ENCODE peak calls at places on chromosomes 16 and 17, in nine cellular contexts. One of them, this sample, is unnamed.

GRCh38 chr17:57735707-57736106 is 9.4 kb downstream of the CCDC182 start:
- DNase-seq in left cardiac atrium: no peak
- DNase-seq in NCI-H2171 treated with DMSO at 0.1 percent for 48 hours: peak
- DNase-seq in T-helper 9 cell: no peak
- DNase-seq in nucleus accumbens: no peak
- DNase-seq in activated naive CD8-positive, alpha-beta T cell treated with anti-CD3 and anti-CD28 coated beads, Interleukin-2, amount 50 U/mL, for 24 hours: no peak
- DNase-seq in iPS-NIHi11: peak
- DNase-seq in GM06990: no peak
- DNase-seq in stimulated activated CD8-positive, alpha-beta memory T cell treated with anti-CD3 and anti-CD28 coated beads, Interleukin-7, amount 100 ng/mL, for 24 hours: no peak
- DNase-seq in this sample: no peak

GRCh38 chr17:38572665-38573365 is 32.9 kb downstream of the SRCIN1 start:
- DNase-seq in nucleus accumbens: no peak
- DNase-seq in iPS-NIHi11: peak
- DNase-seq in left cardiac atrium: no peak
- DNase-seq in GM06990: no peak
- DNase-seq in NCI-H2171 treated with DMSO at 0.1 percent for 48 hours: peak
- DNase-seq in T-helper 9 cell: no peak
- DNase-seq in stimulated activated CD8-positive, alpha-beta memory T cell treated with anti-CD3 and anti-CD28 coated beads, Interleukin-7, amount 100 ng/mL, for 24 hours: no peak
- DNase-seq in activated naive CD8-positive, alpha-beta T cell treated with anti-CD3 and anti-CD28 coated beads, Interleukin-2, amount 50 U/mL, for 24 hours: no peak
- DNase-seq in this sample: no peak

GRCh38 chr17:73420897-73421296 is 109.1 kb upstream of the CDC42EP4 start:
- DNase-seq in NCI-H2171 treated with DMSO at 0.1 percent for 48 hours: no peak
- DNase-seq in iPS-NIHi11: peak
- DNase-seq in GM06990: no peak
- DNase-seq in stimulated activated CD8-positive, alpha-beta memory T cell treated with anti-CD3 and anti-CD28 coated beads, Interleukin-7, amount 100 ng/mL, for 24 hours: no peak
- DNase-seq in left cardiac atrium: no peak
- DNase-seq in nucleus accumbens: no peak
- DNase-seq in T-helper 9 cell: no peak
- DNase-seq in activated naive CD8-positive, alpha-beta T cell treated with anti-CD3 and anti-CD28 coated beads, Interleukin-2, amount 50 U/mL, for 24 hours: no peak
- DNase-seq in this sample: peak

GRCh38 chr17:36808181-36808661 is 129.1 kb upstream of the LHX1 start:
- DNase-seq in left cardiac atrium: no peak
- DNase-seq in T-helper 9 cell: no peak
- DNase-seq in nucleus accumbens: no peak
- DNase-seq in activated naive CD8-positive, alpha-beta T cell treated with anti-CD3 and anti-CD28 coated beads, Interleukin-2, amount 50 U/mL, for 24 hours: no peak
- DNase-seq in iPS-NIHi11: peak
- DNase-seq in NCI-H2171 treated with DMSO at 0.1 percent for 48 hours: no peak
- DNase-seq in stimulated activated CD8-positive, alpha-beta memory T cell treated with anti-CD3 and anti-CD28 coated beads, Interleukin-7, amount 100 ng/mL, for 24 hours: no peak
- DNase-seq in GM06990: no peak
- DNase-seq in this sample: no peak

GRCh38 chr17:40371261-40371929 is 6.9 kb upstream of the GJD3 start:
- DNase-seq in NCI-H2171 treated with DMSO at 0.1 percent for 48 hours: peak
- DNase-seq in nucleus accumbens: no peak
- DNase-seq in stimulated activated CD8-positive, alpha-beta memory T cell treated with anti-CD3 and anti-CD28 coated beads, Interleukin-7, amount 100 ng/mL, for 24 hours: no peak
- DNase-seq in GM06990: no peak
- DNase-seq in T-helper 9 cell: no peak
- DNase-seq in iPS-NIHi11: peak
- DNase-seq in left cardiac atrium: no peak
- DNase-seq in activated naive CD8-positive, alpha-beta T cell treated with anti-CD3 and anti-CD28 coated beads, Interleukin-2, amount 50 U/mL, for 24 hours: no peak
- DNase-seq in this sample: no peak

GRCh38 chr16:29961479-29962343 is at the start of gene TMEM219:
- DNase-seq in activated naive CD8-positive, alpha-beta T cell treated with anti-CD3 and anti-CD28 coated beads, Interleukin-2, amount 50 U/mL, for 24 hours: peak
- DNase-seq in left cardiac atrium: peak
- DNase-seq in GM06990: peak
- DNase-seq in nucleus accumbens: peak
- DNase-seq in NCI-H2171 treated with DMSO at 0.1 percent for 48 hours: peak
- DNase-seq in stimulated activated CD8-positive, alpha-beta memory T cell treated with anti-CD3 and anti-CD28 coated beads, Interleukin-7, amount 100 ng/mL, for 24 hours: peak
- DNase-seq in iPS-NIHi11: peak
- DNase-seq in T-helper 9 cell: peak
- DNase-seq in this sample: peak

GRCh38 chr17:17127730-17128291 is 78.3 kb downstream of the PLD6 start:
- DNase-seq in iPS-NIHi11: no peak
- DNase-seq in NCI-H2171 treated with DMSO at 0.1 percent for 48 hours: no peak
- DNase-seq in stimulated activated CD8-positive, alpha-beta memory T cell treated with anti-CD3 and anti-CD28 coated beads, Interleukin-7, amount 100 ng/mL, for 24 hours: no peak
- DNase-seq in activated naive CD8-positive, alpha-beta T cell treated with anti-CD3 and anti-CD28 coated beads, Interleukin-2, amount 50 U/mL, for 24 hours: no peak
- DNase-seq in T-helper 9 cell: no peak
- DNase-seq in nucleus accumbens: no peak
- DNase-seq in left cardiac atrium: no peak
- DNase-seq in GM06990: no peak
- DNase-seq in this sample: no peak

GRCh38 chr17:78806451-78806850 is 24.4 kb upstream of the CYTH1 start:
- DNase-seq in nucleus accumbens: no peak
- DNase-seq in NCI-H2171 treated with DMSO at 0.1 percent for 48 hours: no peak
- DNase-seq in GM06990: no peak
- DNase-seq in stimulated activated CD8-positive, alpha-beta memory T cell treated with anti-CD3 and anti-CD28 coated beads, Interleukin-7, amount 100 ng/mL, for 24 hours: no peak
- DNase-seq in iPS-NIHi11: no peak
- DNase-seq in activated naive CD8-positive, alpha-beta T cell treated with anti-CD3 and anti-CD28 coated beads, Interleukin-2, amount 50 U/mL, for 24 hours: peak
- DNase-seq in T-helper 9 cell: peak
- DNase-seq in left cardiac atrium: no peak
- DNase-seq in this sample: no peak

GRCh38 chr17:4147751-4148310 is 4.8 kb downstream of the CYB5D2 start:
- DNase-seq in NCI-H2171 treated with DMSO at 0.1 percent for 48 hours: no peak
- DNase-seq in left cardiac atrium: no peak
- DNase-seq in nucleus accumbens: no peak
- DNase-seq in stimulated activated CD8-positive, alpha-beta memory T cell treated with anti-CD3 and anti-CD28 coated beads, Interleukin-7, amount 100 ng/mL, for 24 hours: no peak
- DNase-seq in T-helper 9 cell: no peak
- DNase-seq in activated naive CD8-positive, alpha-beta T cell treated with anti-CD3 and anti-CD28 coated beads, Interleukin-2, amount 50 U/mL, for 24 hours: no peak
- DNase-seq in iPS-NIHi11: no peak
- DNase-seq in GM06990: no peak
- DNase-seq in this sample: no peak

GRCh38 chr17:12789075-12789975 is at the start of gene ARHGAP44:
- DNase-seq in T-helper 9 cell: no peak
- DNase-seq in nucleus accumbens: no peak
- DNase-seq in GM06990: peak
- DNase-seq in left cardiac atrium: peak
- DNase-seq in stimulated activated CD8-positive, alpha-beta memory T cell treated with anti-CD3 and anti-CD28 coated beads, Interleukin-7, amount 100 ng/mL, for 24 hours: no peak
- DNase-seq in iPS-NIHi11: peak
- DNase-seq in NCI-H2171 treated with DMSO at 0.1 percent for 48 hours: peak
- DNase-seq in activated naive CD8-positive, alpha-beta T cell treated with anti-CD3 and anti-CD28 coated beads, Interleukin-2, amount 50 U/mL, for 24 hours: peak
- DNase-seq in this sample: peak

GRCh38 chr17:28610372-28610771 is 3.6 kb downstream of the RSKR start:
- DNase-seq in stimulated activated CD8-positive, alpha-beta memory T cell treated with anti-CD3 and anti-CD28 coated beads, Interleukin-7, amount 100 ng/mL, for 24 hours: no peak
- DNase-seq in activated naive CD8-positive, alpha-beta T cell treated with anti-CD3 and anti-CD28 coated beads, Interleukin-2, amount 50 U/mL, for 24 hours: no peak
- DNase-seq in left cardiac atrium: no peak
- DNase-seq in nucleus accumbens: no peak
- DNase-seq in GM06990: no peak
- DNase-seq in T-helper 9 cell: no peak
- DNase-seq in iPS-NIHi11: no peak
- DNase-seq in NCI-H2171 treated with DMSO at 0.1 percent for 48 hours: no peak
- DNase-seq in this sample: no peak

GRCh38 chr17:14305785-14306496 is 5.1 kb downstream of the HS3ST3B1 start:
- DNase-seq in GM06990: no peak
- DNase-seq in activated naive CD8-positive, alpha-beta T cell treated with anti-CD3 and anti-CD28 coated beads, Interleukin-2, amount 50 U/mL, for 24 hours: no peak
- DNase-seq in iPS-NIHi11: no peak
- DNase-seq in T-helper 9 cell: no peak
- DNase-seq in left cardiac atrium: no peak
- DNase-seq in NCI-H2171 treated with DMSO at 0.1 percent for 48 hours: no peak
- DNase-seq in nucleus accumbens: no peak
- DNase-seq in stimulated activated CD8-positive, alpha-beta memory T cell treated with anti-CD3 and anti-CD28 coated beads, Interleukin-7, amount 100 ng/mL, for 24 hours: no peak
- DNase-seq in this sample: no peak

GRCh38 chr16:46853713-46854443 is 22.9 kb upstream of the C16orf87 start:
- DNase-seq in GM06990: peak
- DNase-seq in stimulated activated CD8-positive, alpha-beta memory T cell treated with anti-CD3 and anti-CD28 coated beads, Interleukin-7, amount 100 ng/mL, for 24 hours: peak
- DNase-seq in iPS-NIHi11: peak
- DNase-seq in NCI-H2171 treated with DMSO at 0.1 percent for 48 hours: peak
- DNase-seq in T-helper 9 cell: peak
- DNase-seq in left cardiac atrium: peak
- DNase-seq in activated naive CD8-positive, alpha-beta T cell treated with anti-CD3 and anti-CD28 coated beads, Interleukin-2, amount 50 U/mL, for 24 hours: peak
- DNase-seq in nucleus accumbens: peak
- DNase-seq in this sample: peak

GRCh38 chr16:324451-325334 is 27.8 kb downstream of the AXIN1 start:
- DNase-seq in NCI-H2171 treated with DMSO at 0.1 percent for 48 hours: no peak
- DNase-seq in stimulated activated CD8-positive, alpha-beta memory T cell treated with anti-CD3 and anti-CD28 coated beads, Interleukin-7, amount 100 ng/mL, for 24 hours: no peak
- DNase-seq in iPS-NIHi11: peak
- DNase-seq in nucleus accumbens: no peak
- DNase-seq in T-helper 9 cell: peak
- DNase-seq in GM06990: peak
- DNase-seq in activated naive CD8-positive, alpha-beta T cell treated with anti-CD3 and anti-CD28 coated beads, Interleukin-2, amount 50 U/mL, for 24 hours: peak
- DNase-seq in left cardiac atrium: no peak
- DNase-seq in this sample: no peak

GRCh38 chr16:3479654-3480216 is 15.6 kb downstream of the C16orf90 start:
- DNase-seq in T-helper 9 cell: no peak
- DNase-seq in left cardiac atrium: no peak
- DNase-seq in nucleus accumbens: no peak
- DNase-seq in stimulated activated CD8-positive, alpha-beta memory T cell treated with anti-CD3 and anti-CD28 coated beads, Interleukin-7, amount 100 ng/mL, for 24 hours: no peak
- DNase-seq in GM06990: no peak
- DNase-seq in NCI-H2171 treated with DMSO at 0.1 percent for 48 hours: no peak
- DNase-seq in iPS-NIHi11: no peak
- DNase-seq in activated naive CD8-positive, alpha-beta T cell treated with anti-CD3 and anti-CD28 coated beads, Interleukin-2, amount 50 U/mL, for 24 hours: no peak
- DNase-seq in this sample: no peak

GRCh38 chr16:71915350-71915749 is 20.0 kb downstream of the IST1 start:
- DNase-seq in NCI-H2171 treated with DMSO at 0.1 percent for 48 hours: no peak
- DNase-seq in GM06990: no peak
- DNase-seq in T-helper 9 cell: no peak
- DNase-seq in activated naive CD8-positive, alpha-beta T cell treated with anti-CD3 and anti-CD28 coated beads, Interleukin-2, amount 50 U/mL, for 24 hours: no peak
- DNase-seq in left cardiac atrium: no peak
- DNase-seq in nucleus accumbens: no peak
- DNase-seq in stimulated activated CD8-positive, alpha-beta memory T cell treated with anti-CD3 and anti-CD28 coated beads, Interleukin-7, amount 100 ng/mL, for 24 hours: no peak
- DNase-seq in iPS-NIHi11: no peak
- DNase-seq in this sample: no peak

GRCh38 chr16:17612336-17612735 is 141.6 kb upstream of the XYLT1 start:
- DNase-seq in activated naive CD8-positive, alpha-beta T cell treated with anti-CD3 and anti-CD28 coated beads, Interleukin-2, amount 50 U/mL, for 24 hours: no peak
- DNase-seq in stimulated activated CD8-positive, alpha-beta memory T cell treated with anti-CD3 and anti-CD28 coated beads, Interleukin-7, amount 100 ng/mL, for 24 hours: no peak
- DNase-seq in NCI-H2171 treated with DMSO at 0.1 percent for 48 hours: no peak
- DNase-seq in nucleus accumbens: no peak
- DNase-seq in iPS-NIHi11: no peak
- DNase-seq in T-helper 9 cell: no peak
- DNase-seq in GM06990: no peak
- DNase-seq in left cardiac atrium: no peak
- DNase-seq in this sample: no peak

GRCh38 chr17:74842599-74843351 is 16.9 kb downstream of the GRIN2C start:
- DNase-seq in left cardiac atrium: peak
- DNase-seq in activated naive CD8-positive, alpha-beta T cell treated with anti-CD3 and anti-CD28 coated beads, Interleukin-2, amount 50 U/mL, for 24 hours: no peak
- DNase-seq in stimulated activated CD8-positive, alpha-beta memory T cell treated with anti-CD3 and anti-CD28 coated beads, Interleukin-7, amount 100 ng/mL, for 24 hours: no peak
- DNase-seq in nucleus accumbens: no peak
- DNase-seq in NCI-H2171 treated with DMSO at 0.1 percent for 48 hours: peak
- DNase-seq in GM06990: no peak
- DNase-seq in T-helper 9 cell: no peak
- DNase-seq in iPS-NIHi11: peak
- DNase-seq in this sample: peak

GRCh38 chr17:80279895-80280294 is 19.2 kb downstream of the RNF213 start:
- DNase-seq in left cardiac atrium: peak
- DNase-seq in nucleus accumbens: no peak
- DNase-seq in stimulated activated CD8-positive, alpha-beta memory T cell treated with anti-CD3 and anti-CD28 coated beads, Interleukin-7, amount 100 ng/mL, for 24 hours: no peak
- DNase-seq in activated naive CD8-positive, alpha-beta T cell treated with anti-CD3 and anti-CD28 coated beads, Interleukin-2, amount 50 U/mL, for 24 hours: no peak
- DNase-seq in GM06990: no peak
- DNase-seq in iPS-NIHi11: peak
- DNase-seq in NCI-H2171 treated with DMSO at 0.1 percent for 48 hours: no peak
- DNase-seq in T-helper 9 cell: no peak
- DNase-seq in this sample: peak

GRCh38 chr16:8537691-8538342 is 52.5 kb downstream of the TMEM114 start:
- DNase-seq in T-helper 9 cell: no peak
- DNase-seq in activated naive CD8-positive, alpha-beta T cell treated with anti-CD3 and anti-CD28 coated beads, Interleukin-2, amount 50 U/mL, for 24 hours: no peak
- DNase-seq in left cardiac atrium: no peak
- DNase-seq in stimulated activated CD8-positive, alpha-beta memory T cell treated with anti-CD3 and anti-CD28 coated beads, Interleukin-7, amount 100 ng/mL, for 24 hours: no peak
- DNase-seq in nucleus accumbens: no peak
- DNase-seq in GM06990: no peak
- DNase-seq in NCI-H2171 treated with DMSO at 0.1 percent for 48 hours: no peak
- DNase-seq in iPS-NIHi11: no peak
- DNase-seq in this sample: no peak

GRCh38 chr17:68035131-68035522 is 408 bp upstream of the KPNA2 start:
- DNase-seq in stimulated activated CD8-positive, alpha-beta memory T cell treated with anti-CD3 and anti-CD28 coated beads, Interleukin-7, amount 100 ng/mL, for 24 hours: peak
- DNase-seq in T-helper 9 cell: peak
- DNase-seq in iPS-NIHi11: peak
- DNase-seq in left cardiac atrium: peak
- DNase-seq in activated naive CD8-positive, alpha-beta T cell treated with anti-CD3 and anti-CD28 coated beads, Interleukin-2, amount 50 U/mL, for 24 hours: peak
- DNase-seq in GM06990: no peak
- DNase-seq in nucleus accumbens: peak
- DNase-seq in NCI-H2171 treated with DMSO at 0.1 percent for 48 hours: peak
- DNase-seq in this sample: peak

GRCh38 chr16:28218109-28218508 is 6.3 kb upstream of the XPO6 start:
- DNase-seq in activated naive CD8-positive, alpha-beta T cell treated with anti-CD3 and anti-CD28 coated beads, Interleukin-2, amount 50 U/mL, for 24 hours: peak
- DNase-seq in GM06990: peak
- DNase-seq in NCI-H2171 treated with DMSO at 0.1 percent for 48 hours: no peak
- DNase-seq in T-helper 9 cell: peak
- DNase-seq in stimulated activated CD8-positive, alpha-beta memory T cell treated with anti-CD3 and anti-CD28 coated beads, Interleukin-7, amount 100 ng/mL, for 24 hours: no peak
- DNase-seq in iPS-NIHi11: peak
- DNase-seq in nucleus accumbens: no peak
- DNase-seq in left cardiac atrium: no peak
- DNase-seq in this sample: no peak

GRCh38 chr16:89395150-89396142 is 94.9 kb downstream of the ANKRD11 start:
- DNase-seq in nucleus accumbens: no peak
- DNase-seq in activated naive CD8-positive, alpha-beta T cell treated with anti-CD3 and anti-CD28 coated beads, Interleukin-2, amount 50 U/mL, for 24 hours: no peak
- DNase-seq in stimulated activated CD8-positive, alpha-beta memory T cell treated with anti-CD3 and anti-CD28 coated beads, Interleukin-7, amount 100 ng/mL, for 24 hours: no peak
- DNase-seq in left cardiac atrium: peak
- DNase-seq in GM06990: no peak
- DNase-seq in T-helper 9 cell: no peak
- DNase-seq in iPS-NIHi11: peak
- DNase-seq in NCI-H2171 treated with DMSO at 0.1 percent for 48 hours: peak
- DNase-seq in this sample: peak

GRCh38 chr16:61289141-61289540 is 747.1 kb downstream of the CDH8 start:
- DNase-seq in iPS-NIHi11: no peak
- DNase-seq in GM06990: no peak
- DNase-seq in activated naive CD8-positive, alpha-beta T cell treated with anti-CD3 and anti-CD28 coated beads, Interleukin-2, amount 50 U/mL, for 24 hours: no peak
- DNase-seq in left cardiac atrium: no peak
- DNase-seq in T-helper 9 cell: no peak
- DNase-seq in NCI-H2171 treated with DMSO at 0.1 percent for 48 hours: no peak
- DNase-seq in stimulated activated CD8-positive, alpha-beta memory T cell treated with anti-CD3 and anti-CD28 coated beads, Interleukin-7, amount 100 ng/mL, for 24 hours: no peak
- DNase-seq in nucleus accumbens: no peak
- DNase-seq in this sample: no peak

This sample was measured in posterior vena cava.